ENCODE peak calls at places on chromosomes 16 and 17, in four cellular contexts. One of them, this sample, is unnamed.

GRCh38 chr16:5200123-5200522 is 102.5 kb upstream of the EEF2KMT start:
- DNase-seq in germinal center: no peak
- DNase-seq in cardiac septum: no peak
- DNase-seq in T-cell: no peak
- DNase-seq in this sample: no peak

GRCh38 chr17:40329981-40330794 is 21.2 kb downstream of the RARA start:
- DNase-seq in T-cell: no peak
- DNase-seq in germinal center: no peak
- DNase-seq in cardiac septum: peak; percentile 91
- DNase-seq in this sample: no peak

GRCh38 chr16:29916979-29917378 is 9.0 kb downstream of the KCTD13 start:
- DNase-seq in germinal center: no peak
- DNase-seq in cardiac septum: no peak
- DNase-seq in T-cell: no peak
- DNase-seq in this sample: no peak

GRCh38 chr17:27069842-27070508 is 223.9 kb upstream of the WSB1 start:
- DNase-seq in T-cell: no peak
- DNase-seq in cardiac septum: no peak
- DNase-seq in germinal center: no peak
- DNase-seq in this sample: no peak

GRCh38 chr16:20318437-20318836 is 8.9 kb downstream of the GP2 start:
- DNase-seq in germinal center: no peak
- DNase-seq in cardiac septum: no peak
- DNase-seq in T-cell: no peak
- DNase-seq in this sample: no peak

GRCh38 chr16:2915196-2915929 is 3.6 kb downstream of the FLYWCH1 start:
- DNase-seq in T-cell: no peak
- DNase-seq in germinal center: no peak
- DNase-seq in cardiac septum: no peak
- DNase-seq in this sample: no peak

GRCh38 chr17:81993726-81994592 is 16.5 kb downstream of the ASPSCR1 start:
- DNase-seq in germinal center: no peak
- DNase-seq in cardiac septum: no peak
- DNase-seq in T-cell: no peak
- DNase-seq in this sample: no peak

GRCh38 chr17:9236286-9237052 is 215.2 kb downstream of the NTN1 start:
- DNase-seq in germinal center: no peak
- DNase-seq in T-cell: no peak
- DNase-seq in cardiac septum: no peak
- DNase-seq in this sample: no peak

GRCh38 chr16:88460496-88461169 is 7.6 kb downstream of the ZFPM1 start:
- DNase-seq in germinal center: no peak
- DNase-seq in cardiac septum: no peak
- DNase-seq in T-cell: no peak
- DNase-seq in this sample: no peak

GRCh38 chr17:34241062-34241461 is 14.0 kb upstream of the CCL2 start:
- DNase-seq in cardiac septum: peak; percentile 82
- DNase-seq in T-cell: no peak
- DNase-seq in germinal center: no peak
- DNase-seq in this sample: no peak

GRCh38 chr16:71249399-71249798 is 18.9 kb upstream of the HYDIN start:
- DNase-seq in cardiac septum: no peak
- DNase-seq in germinal center: no peak
- DNase-seq in T-cell: no peak
- DNase-seq in this sample: no peak

GRCh38 chr17:47872651-47873161 is 21.7 kb upstream of the SP6 start:
- DNase-seq in T-cell: no peak
- DNase-seq in germinal center: no peak
- DNase-seq in cardiac septum: no peak
- DNase-seq in this sample: no peak

GRCh38 chr16:55100100-55100499 is 169.4 kb downstream of the IRX5 start:
- DNase-seq in germinal center: no peak
- DNase-seq in T-cell: no peak
- DNase-seq in cardiac septum: no peak
- DNase-seq in this sample: no peak

GRCh38 chr17:19978206-19978802 is 676 bp upstream of the AKAP10 start:
- DNase-seq in cardiac septum: no peak
- DNase-seq in germinal center: peak; percentile 70
- DNase-seq in T-cell: peak; percentile 15
- DNase-seq in this sample: no peak

GRCh38 chr17:60423865-60424264 is 1.6 kb downstream of the CHCT1 start:
- DNase-seq in germinal center: no peak
- DNase-seq in cardiac septum: no peak
- DNase-seq in T-cell: no peak
- DNase-seq in this sample: no peak

GRCh38 chr16:1125471-1125870 is 27.4 kb upstream of the CACNA1H start:
- DNase-seq in cardiac septum: no peak
- DNase-seq in T-cell: no peak
- DNase-seq in germinal center: no peak
- DNase-seq in this sample: no peak

GRCh38 chr17:8503368-8503767 is 67.7 kb downstream of the NDEL1 start:
- DNase-seq in cardiac septum: no peak
- DNase-seq in germinal center: no peak
- DNase-seq in T-cell: no peak
- DNase-seq in this sample: no peak

GRCh38 chr17:27236710-27237315 is 57.1 kb upstream of the WSB1 start:
- DNase-seq in cardiac septum: no peak
- DNase-seq in germinal center: peak; percentile 59
- DNase-seq in T-cell: peak; percentile 49
- DNase-seq in this sample: no peak

GRCh38 chr17:38875477-38876080 is 5.7 kb downstream of the LASP1 start:
- DNase-seq in cardiac septum: no peak
- DNase-seq in germinal center: no peak
- DNase-seq in T-cell: no peak
- DNase-seq in this sample: no peak

GRCh38 chr16:10949424-10949970 is 5.1 kb downstream of the CLEC16A start:
- DNase-seq in germinal center: peak; percentile 84
- DNase-seq in T-cell: peak; percentile 50
- DNase-seq in cardiac septum: no peak
- DNase-seq in this sample: no peak

GRCh38 chr17:69430488-69430887 is 16.0 kb downstream of the MAP2K6 start:
- DNase-seq in cardiac septum: no peak
- DNase-seq in germinal center: no peak
- DNase-seq in T-cell: no peak
- DNase-seq in this sample: no peak

GRCh38 chr16:14399397-14400284 is 230.4 kb downstream of the PARN start:
- DNase-seq in T-cell: no peak
- DNase-seq in cardiac septum: no peak
- DNase-seq in germinal center: no peak
- DNase-seq in this sample: no peak

GRCh38 chr17:48100591-48101011 is 677 bp downstream of the CBX1 start:
- DNase-seq in cardiac septum: no peak
- DNase-seq in T-cell: no peak
- DNase-seq in germinal center: no peak
- DNase-seq in this sample: peak; percentile 58

GRCh38 chr17:63140255-63140654 is 174.2 kb downstream of the TANC2 start:
- DNase-seq in germinal center: no peak
- DNase-seq in cardiac septum: no peak
- DNase-seq in T-cell: no peak
- DNase-seq in this sample: no peak

GRCh38 chr17:43129671-43130010 is 4.5 kb upstream of the BRCA1 start:
- DNase-seq in germinal center: no peak
- DNase-seq in T-cell: no peak
- DNase-seq in cardiac septum: no peak
- DNase-seq in this sample: no peak